ENCODE peak calls at places on chromosomes 16 and 17, in ten cellular contexts. P, M, T, N, X, U, A, C, H and Y are unnamed samples.
A peak's percentile ranks its signal among the peaks of the same experiment; 100 is the strongest.

GRCh38 chr17:58308173-58308984 is 20.2 kb downstream of the TSPOAP1 start:
- DNase-seq in P (no peak), N (no peak), H (no peak), T (no peak), U (peak; percentile 20), C (no peak), X (no peak), M (no peak), A (no peak), Y (no peak)

GRCh38 chr17:17696871-17697633 is 15.8 kb downstream of the RAI1 start:
- DNase-seq in C (peak; percentile 66), M (no peak), T (no peak), N (no peak), P (no peak), H (no peak), A (no peak), U (no peak), X (no peak), Y (no peak)

GRCh38 chr17:28982191-28982793 is 23.5 kb downstream of the SEZ6 start:
- DNase-seq in X (peak; percentile 76), M (no peak), U (peak; percentile 84), A (no peak), C (peak; percentile 43), N (peak; percentile 15), H (peak; percentile 50), P (peak; percentile 4), T (peak; percentile 29), Y (no peak)

GRCh38 chr17:68963958-68964357 is 8.8 kb upstream of the ABCA8 start:
- DNase-seq in C (no peak), T (no peak), X (no peak), U (no peak), H (no peak), M (no peak), N (no peak), A (no peak), P (no peak), Y (no peak)

GRCh38 chr16:50467943-50468748 is 80.0 kb upstream of the NKD1 start:
- DNase-seq in H (no peak), M (no peak), X (no peak), N (no peak), A (peak; percentile 53), C (no peak), U (no peak), P (no peak), T (no peak), Y (peak; percentile 36)

GRCh38 chr16:70778901-70779309 is 22.1 kb downstream of the VAC14 start:
- DNase-seq in N (no peak), A (peak; percentile 18), P (no peak), M (peak; percentile 77), H (no peak), U (no peak), C (peak; percentile 83), X (no peak), T (no peak), Y (no peak)

GRCh38 chr17:41308251-41308917 is 725 bp downstream of the KRTAP16-1 start:
- DNase-seq in N (peak; percentile 84), C (peak; percentile 72), A (no peak), T (peak; percentile 32), H (peak; percentile 76), U (peak; percentile 74), X (peak; percentile 92), M (peak; percentile 16), P (peak; percentile 34), Y (peak; percentile 34)

GRCh38 chr17:53516643-53517042 is 306.1 kb upstream of the KIF2B start:
- DNase-seq in A (no peak), N (no peak), P (no peak), T (no peak), H (no peak), C (no peak), U (no peak), X (no peak), M (peak; percentile 42), Y (no peak)

GRCh38 chr16:7321661-7322060 is 11.0 kb upstream of the RBFOX1 start:
- DNase-seq in A (no peak), U (no peak), T (no peak), H (no peak), M (no peak), P (no peak), N (no peak), X (no peak), C (no peak), Y (no peak)

GRCh38 chr16:58960484-58960883 is 226.4 kb upstream of the GOT2 start:
- DNase-seq in C (no peak), A (no peak), U (no peak), X (no peak), N (no peak), T (no peak), M (no peak), H (no peak), P (no peak), Y (no peak)

GRCh38 chr17:79933863-79934652 is 94.8 kb upstream of the CBX4 start:
- DNase-seq in H (no peak), M (peak; percentile 36), P (no peak), C (no peak), T (no peak), N (no peak), X (peak; percentile 12), U (no peak), A (peak; percentile 75), Y (peak; percentile 76)

GRCh38 chr16:52964290-52964689 is 88.4 kb downstream of the CHD9NB start:
- DNase-seq in U (no peak), P (no peak), C (no peak), T (no peak), N (no peak), A (no peak), H (no peak), M (peak; percentile 6), X (no peak), Y (no peak)

GRCh38 chr17:49703557-49704277 is 4.0 kb downstream of the SLC35B1 start:
- DNase-seq in T (no peak), P (no peak), N (no peak), U (peak; percentile 40), H (no peak), M (peak; percentile 65), A (peak; percentile 31), C (no peak), X (no peak), Y (peak; percentile 60)

GRCh38 chr16:56272495-56272894 is 81.2 kb downstream of the GNAO1 start:
- DNase-seq in P (no peak), U (no peak), A (no peak), C (no peak), T (no peak), N (no peak), X (no peak), M (no peak), H (no peak), Y (no peak)

GRCh38 chr16:566475-567361 is at the start of gene NHLRC4:
- DNase-seq in U (peak; percentile 82), H (peak; percentile 21), X (peak; percentile 51), C (peak; percentile 91), T (no peak), P (no peak), N (peak; percentile 49), A (peak; percentile 26), M (no peak), Y (no peak)

GRCh38 chr16:83887564-83887963 is 11.4 kb upstream of the MLYCD start:
- DNase-seq in N (no peak), M (no peak), H (no peak), P (no peak), C (no peak), U (no peak), X (no peak), T (no peak), A (no peak), Y (peak; percentile 24)

GRCh38 chr16:87764600-87765472 is 950 bp downstream of the KLHDC4 start:
- DNase-seq in C (no peak), M (no peak), A (no peak), N (no peak), X (no peak), H (peak; percentile 17), T (no peak), P (no peak), U (peak; percentile 67), Y (no peak)

GRCh38 chr17:61218438-61218837 is 181.2 kb upstream of the TBX2 start:
- DNase-seq in N (no peak), A (no peak), P (no peak), H (no peak), M (peak; percentile 15), U (no peak), T (no peak), C (no peak), X (no peak), Y (no peak)

GRCh38 chr17:4806420-4806769 is 557 bp upstream of the PLD2 start:
- DNase-seq in M (peak; percentile 20), A (no peak), U (no peak), C (no peak), X (no peak), P (no peak), T (no peak), N (no peak), H (no peak), Y (no peak)

GRCh38 chr17:58447039-58447975 is 30.0 kb upstream of the RNF43 start:
- DNase-seq in P (peak; percentile 56), U (peak; percentile 84), X (peak; percentile 40), C (peak; percentile 74), M (peak; percentile 82), A (peak; percentile 49), T (peak; percentile 29), N (peak; percentile 14), H (peak; percentile 22), Y (peak; percentile 66)

GRCh38 chr17:58236394-58236793 is 2.0 kb upstream of the LPO start:
- DNase-seq in N (no peak), H (no peak), C (no peak), X (no peak), T (no peak), P (no peak), U (peak; percentile 9), M (no peak), A (no peak), Y (no peak)

GRCh38 chr17:5785867-5786509 is 201.7 kb upstream of the NLRP1 start:
- DNase-seq in U (no peak), H (no peak), C (no peak), P (no peak), M (peak; percentile 86), N (no peak), X (no peak), A (no peak), T (no peak), Y (no peak)

GRCh38 chr17:79648181-79648831 is 37.5 kb upstream of the RBFOX3 start:
- DNase-seq in H (no peak), P (no peak), T (no peak), N (no peak), U (no peak), A (no peak), C (no peak), M (no peak), X (no peak), Y (no peak)

GRCh38 chr17:43706235-43706634 is 44.5 kb upstream of the MEOX1 start:
- DNase-seq in H (no peak), N (no peak), A (no peak), M (no peak), U (no peak), X (no peak), P (no peak), C (no peak), T (no peak), Y (no peak)

GRCh38 chr17:79028496-79029326 is 4.7 kb downstream of the C1QTNF1 start:
- DNase-seq in H (no peak), N (no peak), P (no peak), M (no peak), C (peak; percentile 57), T (no peak), U (no peak), X (no peak), A (no peak), Y (no peak)

GRCh38 chr17:50935201-50936124 is 69.3 kb upstream of the TOB1 start:
- DNase-seq in C (peak; percentile 79), N (no peak), U (no peak), P (no peak), A (peak; percentile 93), X (no peak), T (no peak), M (peak; percentile 87), H (no peak), Y (peak; percentile 91)

GRCh38 chr17:21376835-21377690 is 906 bp downstream of the KCNJ12 start:
- DNase-seq in H (no peak), M (no peak), N (no peak), X (no peak), A (no peak), U (no peak), P (no peak), T (no peak), C (no peak), Y (no peak)

GRCh38 chr17:64057701-64058263 is 37.3 kb upstream of the ICAM2 start:
- DNase-seq in X (no peak), C (no peak), U (no peak), N (no peak), H (no peak), M (no peak), A (no peak), P (no peak), T (no peak), Y (no peak)